ENCODE peak calls at places on chromosomes 16 and 17, in four cellular contexts. U, F, Y and X are unnamed samples.

GRCh38 chr16:88920618-88921602 is 54.5 kb upstream of the PABPN1L start:
- DNase-seq in F (no peak), U (peak), Y (peak), X (no peak)

GRCh38 chr17:742147-742793 is 9.8 kb downstream of the GEMIN4 start:
- DNase-seq in Y (no peak), U (no peak), F (no peak), X (no peak)

GRCh38 chr16:80418772-80419355 is 121.9 kb upstream of the DYNLRB2 start:
- DNase-seq in Y (no peak), U (no peak), F (no peak), X (no peak)

GRCh38 chr17:56144205-56144604 is 9.1 kb upstream of the ANKFN1 start:
- DNase-seq in F (no peak), Y (no peak), U (no peak), X (no peak)

GRCh38 chr17:3796110-3796821 is 4.7 kb downstream of the ITGAE start:
- DNase-seq in F (no peak), Y (no peak), U (no peak), X (no peak)

GRCh38 chr16:66439051-66439730 is 12.1 kb downstream of the BEAN1 start:
- DNase-seq in Y (no peak), F (no peak), U (no peak), X (no peak)

GRCh38 chr17:78365561-78366108 is 5.8 kb upstream of the SOCS3 start:
- DNase-seq in U (no peak), Y (no peak), F (no peak), X (no peak)

GRCh38 chr16:23060458-23061320 is 88.6 kb downstream of the USP31 start:
- DNase-seq in F (peak), Y (peak), U (peak), X (peak)

GRCh38 chr16:47374629-47375028 is 86.2 kb downstream of the ITFG1 start:
- DNase-seq in F (no peak), Y (no peak), U (no peak), X (no peak)

GRCh38 chr17:39143552-39144093 is 7.8 kb downstream of the PLXDC1 start:
- DNase-seq in Y (peak), F (no peak), U (peak), X (no peak)
- H3K27ac ChIP-seq in Y (peak), F (no peak), U (peak), X (no peak)

DNA sequence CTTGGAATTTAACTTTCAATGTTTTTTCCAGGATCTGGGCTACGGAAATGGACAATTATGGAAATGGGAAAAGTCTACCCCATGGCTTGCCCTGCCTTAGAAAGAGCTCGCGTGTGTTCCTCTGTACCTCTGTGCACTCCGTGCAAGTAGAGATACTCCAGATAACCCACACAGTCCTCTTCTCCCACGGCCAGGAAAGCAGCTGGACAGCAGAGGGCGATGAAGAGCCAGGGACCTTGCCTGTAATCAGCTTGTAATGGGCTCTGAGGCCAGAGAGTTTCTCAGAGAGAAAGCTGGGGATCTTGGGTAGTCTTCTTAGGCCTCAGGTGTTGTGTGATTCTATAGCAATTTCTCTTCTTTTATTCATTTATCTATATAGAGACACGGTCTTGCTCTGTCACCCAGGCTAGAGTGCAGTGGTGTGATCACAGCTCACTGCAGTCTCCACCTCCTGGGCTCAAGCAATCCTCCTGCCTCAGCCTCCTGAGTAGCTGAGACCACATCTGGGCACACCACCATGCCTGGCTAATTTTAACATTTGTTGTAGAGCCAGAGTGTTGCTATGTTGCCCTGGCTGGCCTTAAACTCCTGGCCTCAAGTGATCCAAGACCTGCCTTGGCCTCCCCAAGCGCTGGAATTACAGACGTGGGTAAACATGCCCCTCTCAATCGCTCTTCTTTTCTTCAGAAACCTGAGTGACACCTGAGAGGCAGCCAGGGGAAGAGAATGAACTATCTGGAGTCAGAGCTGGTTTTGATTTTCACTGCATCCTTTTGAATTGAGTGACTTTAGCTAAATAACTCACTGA is 2.3 kb upstream of the SOCS7 start:
- DNase-seq in Y (peak), F (peak), U (peak), X (peak)
- H3K27ac ChIP-seq in Y (no peak), F (no peak), U (no peak), X (no peak)

GRCh38 chr16:4288148-4288921 is 15.5 kb upstream of the TFAP4 start:
- DNase-seq in U (peak), Y (peak), F (no peak), X (no peak)
- H3K27ac ChIP-seq in U (no peak), Y (no peak), F (no peak), X (no peak)

GRCh38 chr16:55678061-55678935 is 22.5 kb downstream of the SLC6A2 start:
- DNase-seq in F (no peak), Y (peak), U (no peak), X (no peak)
- H3K27ac ChIP-seq in F (no peak), Y (peak), U (no peak), X (no peak)

GRCh38 chr17:27459433-27459832 is 3.2 kb downstream of the KSR1 start:
- DNase-seq in F (no peak), Y (no peak), U (no peak), X (no peak)

GRCh38 chr17:27462714-27463113 is 6.5 kb downstream of the KSR1 start:
- DNase-seq in F (no peak), U (no peak), Y (no peak), X (no peak)

GRCh38 chr17:27462149-27462548 is 5.9 kb downstream of the KSR1 start:
- DNase-seq in Y (no peak), F (no peak), U (no peak), X (no peak)

GRCh38 chr17:27460196-27460725 is 4.0 kb downstream of the KSR1 start:
- DNase-seq in U (no peak), Y (no peak), F (no peak), X (no peak)

DNA sequence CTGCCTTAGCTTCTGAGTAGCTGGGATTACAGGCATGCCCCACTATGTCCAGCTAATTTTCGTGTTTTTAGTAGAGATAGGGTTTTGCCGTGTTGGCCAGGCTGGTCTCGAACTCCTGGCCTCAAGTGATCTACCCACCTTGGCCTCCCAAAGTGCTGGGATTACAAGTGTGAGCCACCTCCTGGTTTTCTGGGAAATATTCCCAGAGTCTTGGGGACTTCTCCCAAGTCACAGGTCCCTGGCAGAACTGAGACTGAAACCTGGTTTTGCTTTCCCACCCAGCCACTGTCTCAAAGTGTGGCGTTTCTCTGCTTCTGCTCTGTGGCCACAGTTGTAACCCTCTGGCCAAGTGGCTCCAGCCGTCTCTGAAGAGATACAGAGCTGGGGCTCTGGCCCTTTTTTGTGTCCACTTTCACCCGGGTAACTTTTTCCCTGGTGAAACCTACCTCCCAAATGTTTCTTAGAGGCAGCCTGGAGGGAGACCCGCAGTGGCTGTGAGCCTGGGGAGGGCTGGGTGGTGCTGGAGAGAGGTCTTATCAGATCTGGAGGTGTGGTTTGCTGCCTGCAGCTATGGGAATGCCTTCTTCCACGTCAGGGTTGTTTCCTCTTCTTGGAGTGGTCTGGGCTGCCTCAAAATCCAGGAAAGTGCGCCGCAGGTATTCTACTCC is 5.1 kb downstream of the KSR1 start:
- DNase-seq in Y (no peak), F (no peak), U (no peak), X (no peak)
- H3K27ac ChIP-seq in Y (no peak), F (no peak), U (no peak), X (no peak)

GRCh38 chr16:49754495-49755290 is 101.2 kb downstream of the ZNF423 start:
- DNase-seq in F (no peak), U (no peak), Y (peak), X (no peak)
- H3K27ac ChIP-seq in F (no peak), U (peak), Y (peak), X (no peak)

DNA sequence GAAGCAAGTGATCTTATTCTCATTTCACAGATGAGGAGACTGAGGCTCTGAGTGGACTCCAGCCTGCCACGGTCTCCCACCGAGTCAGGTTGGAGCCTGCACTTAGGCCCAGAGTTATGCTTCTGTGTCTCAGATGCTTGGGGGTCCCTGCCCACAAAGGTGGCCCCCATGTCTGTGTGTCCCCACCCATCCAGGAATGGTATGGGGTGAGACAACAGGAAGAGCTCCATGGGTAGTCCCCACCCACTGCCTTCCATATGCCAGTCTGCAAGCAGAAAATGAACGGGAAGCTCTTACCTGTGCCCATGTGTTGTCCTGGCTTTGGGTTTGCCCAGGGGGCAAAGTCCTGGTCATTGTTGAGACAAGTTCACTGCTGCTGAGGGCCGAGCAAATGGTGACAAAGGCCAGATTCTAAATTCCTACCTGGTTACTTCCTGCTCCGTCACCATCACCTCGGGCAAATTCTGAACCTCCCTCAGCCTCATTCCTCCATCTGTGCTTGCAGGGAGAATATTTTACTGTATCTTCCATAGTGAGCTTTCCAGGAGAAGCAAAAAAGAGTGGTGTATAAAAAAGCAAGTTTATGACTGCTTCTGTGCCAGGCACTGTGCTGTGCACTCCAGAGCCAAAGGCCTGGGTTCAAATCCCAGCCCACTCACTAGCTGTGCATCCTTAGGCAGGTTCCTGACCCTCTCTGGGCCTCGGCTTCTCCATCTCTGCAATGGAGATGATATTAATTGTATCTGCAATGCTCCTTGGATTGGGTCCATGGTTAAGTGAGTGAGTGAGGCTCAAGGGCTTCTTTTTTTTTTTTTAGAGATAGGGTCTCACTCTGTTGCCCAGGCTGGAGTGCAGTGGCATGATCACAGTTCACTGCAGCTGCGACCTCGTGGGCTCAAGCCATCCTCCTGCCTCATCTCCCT is 9.3 kb downstream of the IL4R start:
- DNase-seq in F (no peak), Y (no peak), U (peak), X (no peak)
- H3K27ac ChIP-seq in F (no peak), Y (no peak), U (peak), X (peak)

GRCh38 chr17:49632201-49632600 is 45.7 kb downstream of the SPOP start:
- DNase-seq in U (no peak), F (no peak), Y (no peak), X (no peak)

GRCh38 chr17:49633250-49633649 is 44.6 kb downstream of the SPOP start:
- DNase-seq in Y (no peak), U (no peak), F (no peak), X (no peak)

GRCh38 chr17:49635121-49635520 is 42.8 kb downstream of the SPOP start:
- DNase-seq in U (no peak), Y (no peak), F (no peak), X (no peak)

GRCh38 chr17:49634487-49634865 is 43.4 kb downstream of the SPOP start:
- DNase-seq in F (no peak), U (no peak), Y (no peak), X (no peak)

DNA sequence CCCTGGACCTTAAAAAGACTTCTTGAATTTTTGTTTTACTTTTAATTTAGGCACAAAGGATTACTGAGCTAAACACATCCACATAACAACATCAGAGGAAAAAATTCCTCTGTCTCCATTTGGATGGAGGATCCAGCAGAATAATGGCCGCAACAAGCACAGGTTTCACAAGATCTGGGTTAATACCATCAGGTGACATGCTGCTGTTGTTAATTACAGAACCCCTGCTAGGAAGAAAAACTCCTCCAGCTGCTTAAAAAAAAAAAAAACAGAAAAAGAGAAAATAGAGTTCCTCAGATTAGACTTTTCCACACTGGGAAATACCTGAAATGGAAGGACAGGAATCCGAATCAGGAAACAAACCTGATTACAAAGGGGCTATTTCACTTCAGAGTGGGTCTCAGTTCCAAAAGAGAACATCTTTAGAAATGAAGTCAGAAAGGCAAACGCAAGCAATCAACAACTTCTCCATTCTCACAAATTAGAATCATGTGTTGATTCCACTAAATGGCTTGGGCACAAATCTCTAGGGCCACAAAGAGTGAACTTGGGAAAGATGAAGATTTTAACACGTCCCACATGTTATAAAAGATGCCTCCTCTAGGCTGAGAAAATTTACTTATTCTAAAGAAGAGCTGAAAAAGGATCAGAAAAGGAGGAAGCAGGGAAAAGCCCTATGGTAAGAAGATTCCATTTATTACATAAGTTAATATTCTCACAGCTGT is 44.0 kb downstream of the SPOP start:
- DNase-seq in U (no peak), F (no peak), Y (no peak), X (no peak)
- H3K27ac ChIP-seq in U (peak), F (no peak), Y (peak), X (peak)